ENCODE peak calls at places on chromosomes 5 and 9, in four cellular contexts. M is CD8-positive, alpha-beta T cell; C is upper lobe of left lung; G is brain microvascular endothelial cell. Q is an unnamed sample.

GRCh38 chr9:100443781-100444768 is 17.1 kb downstream of the MSANTD3 start:
- DNase-seq in G (peak), C (no peak), M (no peak), Q (no peak)

GRCh38 chr5:5810461-5810860 is 388.0 kb downstream of the ICE1 start:
- DNase-seq in M (no peak), G (no peak), C (no peak), Q (no peak)

GRCh38 chr5:123441408-123441807 is 18.2 kb upstream of the CEP120 start:
- DNase-seq in C (no peak), G (no peak), M (no peak), Q (no peak)

GRCh38 chr5:54518146-54519082 is 855 bp downstream of the SNX18 start:
- DNase-seq in C (peak), M (peak), G (no peak), Q (peak)

GRCh38 chr5:178765753-178766300 is 35.4 kb upstream of the ZNF354A start:
- DNase-seq in M (no peak), G (no peak), C (no peak), Q (no peak)

GRCh38 chr9:6852243-6852963 is 94.6 kb downstream of the KDM4C start:
- DNase-seq in M (no peak), G (peak), C (no peak), Q (no peak)

GRCh38 chr5:56301041-56301440 is 67.9 kb upstream of the ANKRD55 start:
- DNase-seq in C (no peak), G (no peak), M (no peak), Q (no peak)

GRCh38 chr9:1005043-1005667 is 28.7 kb downstream of the DMRT3 start:
- DNase-seq in G (peak), C (no peak), M (no peak), Q (no peak)

GRCh38 chr5:58641533-58641932 is 58.7 kb downstream of the RAB3C start:
- DNase-seq in G (no peak), M (no peak), C (no peak), Q (no peak)

GRCh38 chr5:169157064-169157463 is 143.9 kb downstream of the SLIT3 start:
- DNase-seq in M (no peak), G (no peak), C (no peak), Q (no peak)

GRCh38 chr5:69024241-69024651 is 69.6 kb upstream of the SLC30A5 start:
- DNase-seq in M (no peak), C (no peak), G (no peak), Q (no peak)

GRCh38 chr9:117344892-117345660 is 69.8 kb downstream of the ASTN2 start:
- DNase-seq in G (no peak), C (no peak), M (no peak), Q (no peak)

GRCh38 chr5:179255527-179256228 is 89.6 kb downstream of the ADAMTS2 start:
- DNase-seq in M (no peak), G (no peak), C (no peak), Q (no peak)

GRCh38 chr9:33517373-33517772 is 6.7 kb upstream of the ANKRD18B start:
- DNase-seq in M (no peak), G (peak), C (no peak), Q (no peak)

GRCh38 chr5:2553611-2554010 is 197.9 kb downstream of the IRX2 start:
- DNase-seq in M (no peak), G (no peak), C (no peak), Q (no peak)

GRCh38 chr5:31364881-31365636 is 166.8 kb downstream of the DROSHA start:
- DNase-seq in M (no peak), C (no peak), G (peak), Q (no peak)

GRCh38 chr9:98869078-98869745 is 61.7 kb downstream of the GALNT12 start:
- DNase-seq in G (no peak), M (no peak), C (no peak), Q (no peak)

GRCh38 chr5:40429258-40430111 is 250.2 kb upstream of the PTGER4 start:
- DNase-seq in C (no peak), G (peak), M (no peak), Q (no peak)

GRCh38 chr5:32323741-32324140 is 11.0 kb upstream of the MTMR12 start:
- DNase-seq in M (no peak), C (no peak), G (no peak), Q (no peak)

GRCh38 chr5:177447611-177448243 is 1.1 kb downstream of the PRR7 start:
- DNase-seq in M (no peak), C (peak), G (no peak), Q (peak)

GRCh38 chr9:35267716-35268115 is 105.9 kb downstream of the UNC13B start:
- DNase-seq in C (no peak), M (no peak), G (peak), Q (no peak)

GRCh38 chr9:136626740-136627642 is 35.7 kb upstream of the EGFL7 start:
- DNase-seq in M (no peak), C (peak), G (no peak), Q (no peak)

GRCh38 chr9:3292311-3292710 is 233.5 kb downstream of the RFX3 start:
- DNase-seq in C (no peak), M (no peak), G (no peak), Q (no peak)

GRCh38 chr5:150320048-150320555 is 17.4 kb upstream of the ARSI start:
- DNase-seq in C (no peak), M (no peak), G (peak), Q (no peak)

GRCh38 chr5:124451721-124452383 is 294.6 kb downstream of the ZNF608 start:
- DNase-seq in C (no peak), G (no peak), M (no peak), Q (no peak)

GRCh38 chr5:104179057-104179456 is 616.5 kb upstream of the NUDT12 start:
- DNase-seq in C (no peak), G (peak), M (no peak), Q (no peak)

GRCh38 chr9:74783408-74783807 is 104.3 kb downstream of the TRPM6 start:
- DNase-seq in M (no peak), C (no peak), G (peak), Q (no peak)

GRCh38 chr5:134446938-134447337 is 35.3 kb upstream of the CDKN2AIPNL start:
- DNase-seq in C (no peak), G (no peak), M (no peak), Q (no peak)

GRCh38 chr9:113322671-113323070 is 17.4 kb downstream of the WDR31 start:
- DNase-seq in C (no peak), G (no peak), M (no peak), Q (no peak)

GRCh38 chr5:83701886-83702285 is 18.8 kb downstream of the HAPLN1 start:
- DNase-seq in G (no peak), M (no peak), C (no peak), Q (no peak)

GRCh38 chr5:35741126-35741711 is 115.5 kb upstream of the IL7R start:
- DNase-seq in C (no peak), G (no peak), M (no peak), Q (no peak)

GRCh38 chr5:102222772-102223171 is 73.3 kb downstream of the SLCO4C1 start:
- DNase-seq in G (no peak), C (no peak), M (no peak), Q (no peak)

GRCh38 chr5:4079881-4080280 is 484.2 kb downstream of the IRX1 start:
- DNase-seq in G (no peak), C (no peak), M (no peak), Q (no peak)

GRCh38 chr5:168457542-168457941 is 28.7 kb upstream of the RARS1 start:
- DNase-seq in G (no peak), M (no peak), C (no peak), Q (no peak)

GRCh38 chr5:137470111-137470920 is 28.8 kb downstream of the SPOCK1 start:
- DNase-seq in C (no peak), G (peak), M (no peak), Q (no peak)

GRCh38 chr5:146623657-146624056 is 107.7 kb upstream of the GPR151 start:
- DNase-seq in C (no peak), G (no peak), M (no peak), Q (no peak)

DNA sequence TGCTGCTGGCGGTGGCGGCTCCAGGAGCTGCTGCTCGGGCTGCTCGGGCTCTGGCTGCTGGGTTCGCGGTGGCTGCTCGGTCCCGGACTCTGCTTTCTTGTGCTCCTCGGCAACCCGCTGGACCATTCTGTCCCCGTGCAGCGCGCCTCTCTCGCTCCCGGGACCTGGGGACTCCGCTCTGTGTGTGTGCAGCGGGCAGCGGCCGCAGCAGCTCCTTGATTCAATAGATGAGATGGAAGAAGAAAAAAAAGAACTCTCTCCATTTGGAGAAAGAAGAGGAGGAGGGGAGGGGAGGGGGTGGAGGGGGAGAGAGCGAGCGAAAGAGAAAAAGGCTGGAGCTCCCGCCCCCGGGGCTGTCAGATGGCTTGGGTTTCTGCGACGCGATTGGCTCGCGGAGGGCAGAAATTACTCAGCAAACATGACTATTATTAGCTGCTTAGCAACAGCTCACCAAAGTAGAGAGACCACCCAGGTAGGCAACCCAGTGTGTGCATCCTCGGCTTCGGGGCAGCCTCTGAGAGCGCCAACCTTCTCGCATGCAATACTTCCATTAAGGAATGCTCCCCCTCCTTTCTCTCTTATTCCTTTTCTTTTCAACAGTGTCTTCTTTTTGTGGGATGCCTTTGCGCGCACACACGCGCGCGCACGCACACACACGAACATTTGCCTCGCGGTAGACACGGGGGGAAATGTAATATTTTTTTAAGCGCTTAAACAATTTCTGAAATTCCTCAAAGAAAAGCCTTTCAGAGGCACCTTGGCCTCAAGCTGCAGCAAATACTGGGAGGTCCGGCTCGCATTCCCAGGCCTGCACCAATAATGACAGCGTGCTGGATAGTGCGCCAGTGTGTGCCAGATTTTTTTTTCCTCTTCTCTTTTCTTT is 7.6 kb downstream of the PTCH1 start:
- DNase-seq in G (peak), C (peak), M (peak), Q (peak)
- H3K27ac ChIP-seq in G (peak), C (peak), M (peak), Q (peak)

DNA sequence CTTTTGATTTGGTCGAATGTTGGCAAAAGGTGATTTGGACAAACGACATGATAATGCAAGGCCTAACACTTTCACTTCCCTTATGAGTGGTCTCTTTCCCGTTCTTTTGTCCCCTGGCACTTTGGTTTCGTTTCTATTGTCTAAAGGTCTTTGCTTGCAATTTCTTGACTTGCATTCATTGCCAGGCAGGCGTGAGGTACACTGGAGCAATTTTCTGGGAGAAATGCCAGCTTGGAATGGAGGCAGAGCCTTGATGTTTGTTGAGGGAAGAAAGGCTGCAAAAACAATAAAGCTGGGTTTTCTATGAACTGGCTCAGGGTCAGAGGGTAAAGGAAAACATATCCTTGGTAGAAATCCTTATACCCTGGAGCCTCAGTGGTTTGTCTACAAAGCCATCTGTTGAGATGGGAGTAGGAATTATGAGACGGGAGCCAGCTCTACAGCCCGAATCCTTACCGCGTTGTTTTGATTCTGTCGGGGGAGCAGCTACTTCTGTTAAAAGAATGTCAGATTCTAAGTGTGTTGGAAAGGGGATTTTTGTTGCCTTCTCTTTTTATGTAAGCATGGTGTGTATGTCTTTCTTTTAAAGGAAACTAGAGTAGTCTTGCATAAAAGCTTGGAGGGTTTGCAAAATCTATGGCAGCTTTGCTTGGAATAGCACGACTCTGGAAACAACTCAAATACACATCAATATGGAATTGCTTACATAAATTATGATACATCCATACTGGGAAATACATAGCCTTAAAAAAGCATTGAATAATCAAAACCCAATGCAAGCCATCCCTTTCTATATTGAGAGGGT is 158.9 kb downstream of the RMI1 start:
- DNase-seq in G (no peak), C (no peak), M (no peak), Q (no peak)
- H3K27ac ChIP-seq in G (no peak), C (no peak), M (no peak), Q (no peak)

GRCh38 chr5:141040763-141041426 is 10.3 kb upstream of the PCDHB1 start:
- DNase-seq in C (peak), M (peak), G (peak), Q (peak)

GRCh38 chr5:141040093-141040762 is 10.9 kb upstream of the PCDHB1 start:
- DNase-seq in G (no peak), C (peak), M (no peak), Q (no peak)

GRCh38 chr5:141039061-141039460 is 12.1 kb upstream of the PCDHB1 start:
- DNase-seq in C (no peak), M (no peak), G (no peak), Q (no peak)

GRCh38 chr5:141041427-141041785 is 9.8 kb upstream of the PCDHB1 start:
- DNase-seq in G (no peak), C (no peak), M (no peak), Q (no peak)

DNA sequence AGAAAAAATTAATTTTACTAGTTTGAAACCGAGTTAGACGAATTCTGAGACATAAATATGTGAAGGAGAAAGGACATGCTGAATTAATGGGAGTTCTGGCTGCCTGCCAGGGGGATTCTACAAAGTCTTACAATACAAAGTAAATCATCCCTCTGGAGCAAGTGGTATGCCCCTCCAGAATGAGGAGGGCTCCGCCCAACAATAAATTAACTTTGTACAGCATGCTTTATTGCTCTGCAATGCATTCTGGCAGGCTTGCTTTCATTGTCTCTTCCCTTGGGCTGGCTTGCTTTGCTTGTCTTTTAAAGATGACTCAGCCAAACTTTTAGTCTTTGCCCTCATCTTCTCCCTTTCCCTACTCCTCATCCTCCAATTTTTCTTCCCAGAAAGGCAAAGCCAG is 11.7 kb upstream of the PCDHB1 start:
- DNase-seq in G (no peak), M (no peak), C (no peak), Q (no peak)
- H3K27ac ChIP-seq in G (no peak), M (no peak), C (no peak), Q (no peak)

GRCh38 chr5:67164856-67165523 is 31.6 kb downstream of the CD180 start:
- DNase-seq in G (no peak), C (peak), M (no peak), Q (no peak)

GRCh38 chr5:67165524-67166459 is 30.8 kb downstream of the CD180 start:
- DNase-seq in C (peak), M (peak), G (peak), Q (peak)

GRCh38 chr5:67163863-67164595 is 32.6 kb downstream of the CD180 start:
- DNase-seq in G (no peak), C (peak), M (no peak), Q (no peak)

GRCh38 chr5:67166460-67166871 is 30.1 kb downstream of the CD180 start:
- DNase-seq in M (peak), G (no peak), C (peak), Q (peak)

DNA sequence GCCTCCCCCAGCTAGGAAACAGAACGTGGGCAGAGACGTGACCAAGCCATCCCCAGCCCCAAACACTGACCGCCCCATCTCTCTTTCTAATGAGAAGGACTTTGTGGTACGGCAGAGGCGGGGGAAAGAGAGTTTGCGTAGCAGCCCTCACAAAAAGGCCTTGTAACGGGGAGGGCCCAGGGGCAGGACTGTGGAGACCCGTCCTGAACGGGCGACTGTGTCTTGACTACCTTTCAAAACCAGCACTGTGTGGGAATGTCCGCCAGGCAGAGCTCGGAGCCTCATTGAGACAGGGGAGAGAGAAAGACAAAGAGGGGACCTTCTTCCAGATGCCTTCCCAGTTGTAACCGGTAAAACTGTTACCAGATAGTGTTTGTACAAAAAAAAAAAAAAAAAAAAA is 29.7 kb downstream of the CD180 start:
- DNase-seq in M (no peak), C (no peak), G (no peak), Q (no peak)
- H3K27ac ChIP-seq in M (peak), C (peak), G (no peak), Q (peak)

GRCh38 chr9:128916204-128916603 is 4.6 kb upstream of the PHYHD1 start:
- DNase-seq in M (no peak), G (no peak), C (peak), Q (no peak)
- H3K27ac ChIP-seq in M (no peak), G (no peak), C (peak), Q (no peak)

GRCh38 chr9:101566904-101567724 is 27.7 kb downstream of the PPP3R2 start:
- DNase-seq in C (no peak), M (peak), G (peak), Q (peak)

GRCh38 chr9:101564252-101564651 is 30.5 kb downstream of the PPP3R2 start:
- DNase-seq in G (no peak), M (no peak), C (no peak), Q (no peak)

GRCh38 chr9:101569736-101570501 is 24.9 kb downstream of the PPP3R2 start:
- DNase-seq in C (no peak), G (no peak), M (peak), Q (peak)

GRCh38 chr9:101571114-101571513 is 23.7 kb downstream of the PPP3R2 start:
- DNase-seq in G (no peak), C (no peak), M (no peak), Q (no peak)

GRCh38 chr9:101567725-101567993 is 27.1 kb downstream of the PPP3R2 start:
- DNase-seq in G (no peak), M (no peak), C (no peak), Q (no peak)
- H3K27ac ChIP-seq in G (no peak), M (no peak), C (no peak), Q (no peak)

DNA sequence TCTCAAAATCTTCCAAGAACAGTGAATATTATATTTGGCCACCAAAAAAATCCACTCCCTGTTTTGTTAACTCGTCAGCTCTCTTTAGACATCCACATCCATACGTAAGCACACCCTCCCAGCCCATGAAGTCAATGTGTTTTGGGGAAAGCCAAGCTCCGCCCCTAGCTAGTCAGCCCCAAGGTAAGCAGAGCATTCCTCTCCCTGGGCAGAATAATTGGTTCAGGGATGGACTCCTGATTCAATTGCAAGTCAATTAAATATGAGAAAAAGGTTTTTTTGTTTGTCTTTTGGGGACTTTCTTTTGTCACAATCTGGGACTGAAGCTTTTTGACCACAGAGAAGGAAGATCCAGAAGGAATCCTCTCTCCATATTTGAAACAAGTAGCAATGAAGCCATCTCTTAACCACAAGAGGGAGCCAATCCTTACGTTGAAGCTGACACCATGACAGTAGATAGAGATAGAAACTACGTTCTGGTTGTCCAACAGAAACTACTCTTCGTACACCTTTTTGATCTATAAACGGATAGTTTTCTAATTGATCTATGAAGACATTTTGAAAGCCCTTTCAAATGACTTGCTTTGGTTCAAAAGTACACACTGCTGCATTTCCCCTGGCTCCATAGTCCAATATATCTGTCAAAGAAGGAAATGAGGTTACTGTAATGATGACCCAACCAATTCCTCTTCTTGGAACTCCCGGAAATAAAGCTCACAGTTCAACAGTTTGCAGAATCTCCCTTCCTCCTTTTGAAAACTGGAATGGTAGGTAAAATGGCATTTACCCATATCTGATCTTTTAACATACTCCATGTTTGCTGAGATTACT is 166.4 kb downstream of the TLE1 start:
- DNase-seq in M (no peak), C (no peak), G (peak), Q (no peak)
- H3K27ac ChIP-seq in M (no peak), C (no peak), G (no peak), Q (no peak)

GRCh38 chr9:22033012-22033630 is 24.0 kb upstream of the CDKN2B start:
- DNase-seq in G (no peak), C (no peak), M (no peak), Q (no peak)
- H3K27ac ChIP-seq in G (no peak), C (no peak), M (no peak), Q (no peak)

Q was measured in CD8-positive, alpha-beta memory T cell.